ENCODE peak calls at places on chromosomes 13 and 19, in seven cellular contexts. V is A549, U is aorta, C is thoracic aorta, E is ascending aorta, Q is AG04450, B is tibial artery. K is an unnamed sample.
A peak's percentile ranks its signal among the peaks of the same experiment; 100 is the strongest.

GRCh38 chr13:82571653-82572052 is 1310.6 kb downstream of the SLITRK1 start:
- DNase-seq in Q (no peak), B (no peak), V (no peak), E (no peak), C (no peak), U (no peak), K (no peak)

GRCh38 chr13:57633141-57633949 is 1.8 kb downstream of the PCDH17 start:
- DNase-seq in V (no peak), C (no peak), Q (no peak), E (no peak), B (peak; percentile 82), U (peak; percentile 89), K (no peak)

GRCh38 chr13:81686877-81687276 is 1346.0 kb upstream of the SPRY2 start:
- DNase-seq in V (no peak), B (no peak), U (no peak), E (no peak), Q (no peak), C (no peak), K (no peak)

GRCh38 chr19:4379383-4380253 is 20.7 kb downstream of the SH3GL1 start:
- DNase-seq in V (peak; percentile 52), U (no peak), C (no peak), Q (no peak), B (peak; percentile 55), E (no peak), K (peak; percentile 93)

GRCh38 chr19:47309608-47310007 is at the start of gene C5AR1:
- DNase-seq in U (no peak), B (peak; percentile 76), V (no peak), Q (no peak), E (no peak), C (no peak), K (no peak)

GRCh38 chr19:48490980-48491792 is 20.4 kb downstream of the LMTK3 start:
- DNase-seq in B (no peak), Q (no peak), U (no peak), E (no peak), V (peak; percentile 73), C (no peak), K (no peak)

GRCh38 chr13:97659602-97660001 is 225.6 kb downstream of the RAP2A start:
- DNase-seq in B (no peak), U (no peak), V (peak; percentile 1), E (no peak), C (no peak), Q (peak; percentile 1), K (no peak)

GRCh38 chr13:100860866-100861265 is 186.3 kb upstream of the TMTC4 start:
- DNase-seq in U (no peak), C (no peak), B (no peak), V (no peak), E (no peak), Q (no peak), K (no peak)

GRCh38 chr19:46862504-46862835 is 1.7 kb downstream of the ARHGAP35 start:
- DNase-seq in C (no peak), Q (no peak), U (no peak), E (no peak), V (no peak), B (no peak), K (no peak)

GRCh38 chr13:109989686-109990085 is 203.3 kb upstream of the IRS2 start:
- DNase-seq in C (no peak), U (no peak), B (no peak), E (no peak), Q (no peak), V (no peak), K (no peak)

GRCh38 chr13:101576452-101576851 is 124.0 kb downstream of the ITGBL1 start:
- DNase-seq in C (no peak), Q (peak; percentile 37), B (no peak), E (no peak), U (no peak), V (peak; percentile 8), K (no peak)

GRCh38 chr13:27022571-27023311 is 148.9 kb downstream of the USP12 start:
- DNase-seq in C (no peak), Q (peak; percentile 67), U (no peak), V (peak; percentile 88), E (no peak), B (no peak), K (no peak)

GRCh38 chr19:9673912-9674668 is 810 bp downstream of the ZNF562 start:
- DNase-seq in E (no peak), B (no peak), Q (no peak), V (peak; percentile 27), U (no peak), C (no peak), K (peak; percentile 49)

GRCh38 chr13:77519808-77520207 is 15.7 kb upstream of the SCEL start:
- DNase-seq in Q (no peak), B (no peak), C (no peak), E (no peak), U (no peak), V (no peak), K (no peak)

GRCh38 chr13:34863360-34864135 is 78.5 kb upstream of the NBEA start:
- DNase-seq in E (no peak), U (no peak), C (no peak), B (no peak), Q (peak; percentile 10), V (peak; percentile 75), K (peak; percentile 73)

GRCh38 chr13:104014803-104015645 is 948.8 kb upstream of the SLC10A2 start:
- DNase-seq in C (no peak), E (no peak), Q (no peak), V (no peak), B (no peak), U (no peak), K (no peak)

GRCh38 chr19:4909172-4909896 is at the start of gene UHRF1:
- DNase-seq in E (no peak), V (peak; percentile 52), U (peak; percentile 63), C (no peak), B (no peak), Q (no peak), K (no peak)

GRCh38 chr19:5536337-5536894 is 31.3 kb downstream of the TINCR start:
- DNase-seq in C (no peak), B (no peak), Q (no peak), V (peak; percentile 23), U (peak; percentile 78), E (no peak), K (no peak)

GRCh38 chr19:50510700-50511068 is 307 bp downstream of the JOSD2 start:
- DNase-seq in Q (no peak), U (no peak), B (no peak), V (no peak), C (no peak), E (no peak), K (no peak)

GRCh38 chr19:42191855-42192254 is 25.6 kb downstream of the DEDD2 start:
- DNase-seq in C (no peak), B (no peak), E (no peak), Q (peak; percentile 26), U (no peak), V (peak; percentile 87), K (peak; percentile 98)

GRCh38 chr13:100594731-100595130 is 6.1 kb upstream of the GGACT start:
- DNase-seq in V (peak; percentile 11), E (no peak), U (no peak), C (no peak), B (no peak), Q (no peak), K (no peak)

DNA sequence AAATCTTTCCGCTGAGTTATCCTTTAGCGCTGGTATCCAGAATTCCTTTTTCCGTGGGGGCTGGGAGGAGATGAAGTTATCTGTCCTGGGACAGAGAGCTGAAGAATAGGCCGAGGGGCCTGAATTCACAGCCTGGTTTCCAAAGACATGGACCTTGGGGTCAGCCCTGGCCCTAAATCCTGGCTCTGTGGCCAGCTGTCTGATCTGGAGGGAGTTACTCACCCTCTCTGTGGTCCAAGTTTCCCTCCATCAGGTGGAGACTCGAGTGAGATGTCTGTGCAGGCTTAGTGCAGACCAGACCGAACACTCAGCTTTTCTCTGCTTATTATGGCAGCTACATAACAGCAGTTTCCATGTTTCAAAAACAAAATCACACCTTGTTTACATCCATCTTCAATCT is 59.6 kb downstream of the CDADC1 start:
- DNase-seq in U (no peak), C (no peak), Q (no peak), V (no peak), B (peak; percentile 76), E (no peak), K (no peak)
- H3K27ac ChIP-seq in U (no peak overlapping the region), C (peak overlapping the region; percentile 83), Q (no peak overlapping the region), V (no peak overlapping the region), B (peak overlapping the region; percentile 81), E (peak overlapping the region; percentile 95), K (no peak overlapping the region)

GRCh38 chr13:72754111-72754510 is 26.4 kb downstream of the BORA start:
- DNase-seq in Q (no peak), C (no peak), U (no peak), E (no peak), B (no peak), V (no peak), K (no peak)
- H3K27ac ChIP-seq in Q (no peak overlapping the region), C (no peak overlapping the region), U (no peak overlapping the region), E (no peak overlapping the region), B (no peak overlapping the region), V (no peak overlapping the region), K (peak overlapping the region; percentile 19)

GRCh38 chr13:99313941-99314340 is 6.7 kb upstream of the GPR183 start:
- DNase-seq in V (no peak), E (no peak), B (no peak), C (no peak), Q (no peak), U (no peak), K (no peak)
- H3K27ac ChIP-seq in V (no peak overlapping the region), E (no peak overlapping the region), B (no peak overlapping the region), C (no peak overlapping the region), Q (no peak overlapping the region), U (no peak overlapping the region), K (no peak overlapping the region)

GRCh38 chr19:13017306-13018036 is 22.2 kb downstream of the NFIX start:
- DNase-seq in U (no peak), E (no peak), B (no peak), Q (no peak), V (no peak), C (no peak), K (no peak)

GRCh38 chr19:13018037-13018914 is 23.0 kb downstream of the NFIX start:
- DNase-seq in E (no peak), U (no peak), V (no peak), Q (no peak), B (no peak), C (no peak), K (no peak)

GRCh38 chr19:13022111-13022858 is 27.0 kb downstream of the NFIX start:
- DNase-seq in Q (peak; percentile 55), C (no peak), E (no peak), B (peak; percentile 93), U (no peak), V (no peak), K (no peak)

GRCh38 chr19:13019330-13019729 is 24.1 kb downstream of the NFIX start:
- DNase-seq in E (no peak), Q (no peak), C (no peak), B (no peak), V (no peak), U (no peak), K (no peak)

GRCh38 chr19:13020002-13020414 is 24.7 kb downstream of the NFIX start:
- DNase-seq in E (no peak), U (no peak), C (no peak), Q (no peak), V (no peak), B (no peak), K (no peak)
- H3K27ac ChIP-seq in E (peak overlapping the region; percentile 95), U (peak overlapping the region; percentile 90), C (peak overlapping the region; percentile 99), Q (peak overlapping the region; percentile 31), V (no peak overlapping the region), B (peak overlapping the region; percentile 99), K (peak overlapping the region; percentile 81)